ENCODE peak calls at places on chromosomes 1 and 21, in seven cellular contexts. D is iris pigment epithelial cell, W is OCI-LY7, A is cardiac fibroblast, M is HCEC 1CT, Y is NCI-H1105 treated with DMSO at 0.1 percent for 48 hours, E is left cardiac atrium. V is an unnamed sample.

GRCh38 chr1:64192290-64192689 is 11.1 kb upstream of the UBE2U start:
- DNase-seq in D (no peak), W (peak), A (no peak), M (no peak), Y (no peak), E (no peak), V (no peak)

GRCh38 chr1:232327296-232327695 is 302.6 kb downstream of the SIPA1L2 start:
- DNase-seq in D (no peak), W (no peak), A (no peak), M (no peak), Y (peak), E (no peak), V (no peak)

GRCh38 chr1:222829868-222830267 is 15.0 kb downstream of the DISP1 start:
- DNase-seq in D (peak), W (no peak), A (peak), M (peak), Y (no peak), E (no peak), V (no peak)

GRCh38 chr1:180524160-180524914 is 22.0 kb upstream of the ACBD6 start:
- DNase-seq in D (no peak), W (no peak), A (no peak), M (no peak), Y (no peak), E (no peak), V (no peak)

GRCh38 chr1:9882945-9883303 is 27.1 kb downstream of the CTNNBIP1 start:
- DNase-seq in D (no peak), W (no peak), A (no peak), M (no peak), Y (no peak), E (no peak), V (no peak)

GRCh38 chr1:234729566-234729965 is 119.6 kb upstream of the IRF2BP2 start:
- DNase-seq in D (no peak), W (no peak), A (no peak), M (no peak), Y (no peak), E (no peak), V (no peak)

GRCh38 chr1:36947384-36947783 is 86.9 kb downstream of the GRIK3 start:
- DNase-seq in D (no peak), W (no peak), A (no peak), M (no peak), Y (no peak), E (no peak), V (no peak)

GRCh38 chr1:29344336-29344735 is 108.0 kb downstream of the PTPRU start:
- DNase-seq in D (no peak), W (no peak), A (no peak), M (no peak), Y (no peak), E (no peak), V (no peak)

GRCh38 chr1:208170252-208170651 is 73.9 kb downstream of the PLXNA2 start:
- DNase-seq in D (no peak), W (no peak), A (no peak), M (no peak), Y (peak), E (no peak), V (no peak)

GRCh38 chr1:234978397-234979291 is 150.0 kb downstream of the TOMM20 start:
- DNase-seq in D (peak), W (peak), A (peak), M (peak), Y (no peak), E (peak), V (peak)

GRCh38 chr1:182122855-182123254 is 61.3 kb upstream of the ZNF648 start:
- DNase-seq in D (no peak), W (no peak), A (no peak), M (no peak), Y (no peak), E (no peak), V (no peak)

GRCh38 chr1:24955161-24955560 is 25.1 kb upstream of the RUNX3 start:
- DNase-seq in D (peak), W (no peak), A (no peak), M (no peak), Y (no peak), E (no peak), V (no peak)

GRCh38 chr21:36806103-36806502 is 107.2 kb downstream of the SIM2 start:
- DNase-seq in D (no peak), W (no peak), A (no peak), M (no peak), Y (no peak), E (no peak), V (no peak)

GRCh38 chr1:94922756-94923465 is 4.0 kb downstream of the CNN3 start:
- DNase-seq in D (peak), W (no peak), A (peak), M (peak), Y (no peak), E (no peak), V (no peak)

GRCh38 chr1:96715482-96715881 is 6.1 kb upstream of the PTBP2 start:
- DNase-seq in D (no peak), W (no peak), A (no peak), M (no peak), Y (no peak), E (no peak), V (no peak)

GRCh38 chr1:228463009-228463558 is 24.1 kb upstream of the RNF187 start:
- DNase-seq in D (no peak), W (no peak), A (no peak), M (no peak), Y (no peak), E (no peak), V (no peak)

GRCh38 chr1:19067187-19067911 is 110.9 kb upstream of the IFFO2 start:
- DNase-seq in D (no peak), W (no peak), A (no peak), M (no peak), Y (peak), E (no peak), V (no peak)

GRCh38 chr1:20237646-20238045 is 51.3 kb upstream of the PLA2G2C start:
- DNase-seq in D (no peak), W (peak), A (peak), M (no peak), Y (no peak), E (peak), V (no peak)

GRCh38 chr21:46188226-46189212 is 4.3 kb upstream of the SPATC1L start:
- DNase-seq in D (peak), W (no peak), A (peak), M (peak), Y (no peak), E (peak), V (no peak)

GRCh38 chr21:16587671-16588379 is 858.0 kb downstream of the USP25 start:
- DNase-seq in D (peak), W (no peak), A (peak), M (peak), Y (no peak), E (no peak), V (no peak)

GRCh38 chr1:62989497-62989896 is 205.6 kb downstream of the ATG4C start:
- DNase-seq in D (no peak), W (no peak), A (no peak), M (no peak), Y (peak), E (no peak), V (no peak)

GRCh38 chr1:115330480-115331013 is 7.5 kb downstream of the NGF start:
- DNase-seq in D (peak), W (no peak), A (peak), M (peak), Y (no peak), E (no peak), V (no peak)